ENCODE peak calls at places on chromosome 15, in eight cellular contexts. S is fibroblast of lung; D is activated T-cell treated with anti-CD3 and anti-CD28 coated beads, Interleukin-2, amount 50 U/mL, for 48 hours; A is occipital lobe; J is stimulated activated naive CD8-positive, alpha-beta T cell treated with anti-CD3 and anti-CD28 coated beads, Interleukin-15, amount 100 ng/mL, for 72 hours; I is mesendoderm; T is effector CD4-positive, alpha-beta T cell; R is foreskin fibroblast. M is an unnamed sample.

GRCh38 chr15:38217788-38218609 is 34.6 kb upstream of the SPRED1 start:
- DNase-seq in D (no peak), J (no peak), S (peak; percentile 28), I (no peak), T (no peak), A (no peak), R (peak; percentile 53), M (peak; percentile 83)

GRCh38 chr15:39730552-39730951 is 52.1 kb downstream of the FSIP1 start:
- DNase-seq in T (no peak), S (no peak), I (no peak), D (no peak), R (no peak), J (no peak), A (no peak), M (no peak)

GRCh38 chr15:51561271-51561670 is 61.3 kb downstream of the DMXL2 start:
- DNase-seq in T (no peak), D (no peak), S (no peak), A (no peak), R (no peak), J (no peak), I (peak; percentile 53), M (peak; percentile 53)

GRCh38 chr15:55696221-55696620 is 46.7 kb downstream of the PRTG start:
- DNase-seq in S (no peak), I (no peak), A (no peak), D (no peak), R (no peak), T (no peak), J (no peak), M (no peak)

GRCh38 chr15:89874926-89875564 is 18.7 kb downstream of the AP3S2 start:
- DNase-seq in T (peak; percentile 72), D (peak; percentile 89), A (peak; percentile 69), R (peak; percentile 92), S (peak; percentile 75), J (peak; percentile 72), I (peak; percentile 75), M (peak; percentile 75)

GRCh38 chr15:70258369-70259029 is 160.8 kb upstream of the TLE3 start:
- DNase-seq in D (peak; percentile 91), J (peak; percentile 84), S (no peak), A (no peak), R (no peak), I (no peak), T (peak; percentile 20), M (no peak)

GRCh38 chr15:81146006-81146405 is 11.9 kb downstream of the CFAP161 start:
- DNase-seq in J (no peak), T (no peak), D (no peak), R (peak; percentile 80), S (peak; percentile 53), A (no peak), I (no peak), M (no peak)

GRCh38 chr15:96750361-96750760 is 419.9 kb downstream of the NR2F2 start:
- DNase-seq in J (no peak), S (no peak), R (no peak), T (no peak), I (peak; percentile 18), A (no peak), D (no peak), M (no peak)

GRCh38 chr15:90004671-90005070 is 3.5 kb downstream of the ZNF710 start:
- DNase-seq in J (no peak), D (peak; percentile 70), I (no peak), R (peak; percentile 97), T (no peak), S (peak; percentile 95), A (no peak), M (peak; percentile 75)

GRCh38 chr15:93359037-93359779 is 270.2 kb upstream of the RGMA start:
- DNase-seq in T (no peak), D (no peak), A (no peak), I (no peak), J (no peak), S (no peak), R (no peak), M (no peak)

GRCh38 chr15:29283371-29283770 is 13.7 kb upstream of the NSMCE3 start:
- DNase-seq in J (no peak), S (no peak), D (no peak), R (no peak), T (no peak), A (no peak), I (no peak), M (no peak)

GRCh38 chr15:68672781-68673205 is 94.0 kb downstream of the CORO2B start:
- DNase-seq in S (peak; percentile 37), I (peak; percentile 65), A (no peak), D (no peak), T (no peak), J (no peak), R (peak; percentile 68), M (no peak)

GRCh38 chr15:44735482-44736260 is 657 bp upstream of the TRIM69 start:
- DNase-seq in A (no peak), T (no peak), I (peak; percentile 11), R (peak; percentile 24), S (peak; percentile 17), D (peak; percentile 71), J (peak; percentile 33), M (peak; percentile 31)

GRCh38 chr15:38474155-38474757 is 20.3 kb downstream of the FAM98B start:
- DNase-seq in T (peak; percentile 35), J (peak; percentile 28), A (peak; percentile 15), I (peak; percentile 66), D (no peak), S (peak; percentile 59), R (peak; percentile 67), M (peak; percentile 54)

GRCh38 chr15:32685576-32685975 is 32.2 kb upstream of the GREM1 start:
- DNase-seq in D (no peak), R (peak; percentile 53), J (no peak), I (no peak), A (no peak), T (no peak), S (no peak), M (peak; percentile 9)

GRCh38 chr15:97979131-97979502 is 18.6 kb downstream of the ARRDC4 start:
- DNase-seq in T (no peak), D (no peak), R (no peak), S (no peak), I (no peak), J (no peak), A (no peak), M (no peak)

GRCh38 chr15:73753250-73754130 is at the start of gene INSYN1:
- DNase-seq in D (no peak), A (no peak), J (no peak), T (no peak), R (peak; percentile 61), I (peak; percentile 54), S (peak; percentile 22), M (peak; percentile 37)

GRCh38 chr15:62439543-62440016 is 274.5 kb upstream of the C2CD4B start:
- DNase-seq in J (no peak), A (no peak), R (peak; percentile 91), D (no peak), I (no peak), S (peak; percentile 94), T (no peak), M (no peak)

GRCh38 chr15:98609144-98609852 is 39.0 kb upstream of the IGF1R start:
- DNase-seq in R (peak; percentile 56), S (peak; percentile 32), D (no peak), T (no peak), J (no peak), I (peak; percentile 92), A (no peak), M (peak; percentile 52)

GRCh38 chr15:92112180-92112579 is 258.7 kb downstream of the SLCO3A1 start:
- DNase-seq in S (peak; percentile 19), I (no peak), J (no peak), D (no peak), R (peak; percentile 36), T (no peak), A (peak; percentile 14), M (no peak)

GRCh38 chr15:80530737-80531365 is 126.7 kb downstream of the ARNT2 start:
- DNase-seq in I (no peak), D (no peak), A (no peak), T (no peak), R (peak; percentile 62), S (peak; percentile 54), J (no peak), M (no peak)

GRCh38 chr15:74817370-74817737 is 4.7 kb downstream of the LMAN1L start:
- DNase-seq in R (peak; percentile 62), A (no peak), T (no peak), S (no peak), I (peak; percentile 81), D (no peak), J (no peak), M (peak; percentile 92)

GRCh38 chr15:101295607-101296225 is 668 bp upstream of the SNRPA1 start:
- DNase-seq in A (no peak), R (peak; percentile 41), D (no peak), T (no peak), I (no peak), J (no peak), S (peak; percentile 73), M (no peak)

GRCh38 chr15:71359246-71359645 is 244.0 kb downstream of the THSD4 start:
- DNase-seq in I (no peak), S (no peak), J (no peak), T (no peak), D (no peak), A (no peak), R (no peak), M (no peak)

GRCh38 chr15:92166751-92167412 is 226.8 kb upstream of the ST8SIA2 start:
- DNase-seq in R (no peak), S (no peak), I (no peak), A (no peak), J (no peak), D (no peak), T (no peak), M (no peak)